ENCODE peak calls at places on chromosomes 11 and 22, in nine cellular contexts. I is foreskin fibroblast; D is Caki2; W is T-helper 2 cell; X is lower lobe of right lung; S is NCI-H1417; M is stimulated activated CD8-positive, alpha-beta memory T cell treated with anti-CD3 and anti-CD28 coated beads, Interleukin-4, amount 100 ng/mL, for 48 hours; H is colonic mucosa; G is lung microvascular endothelial cell. Z is an unnamed sample.

GRCh38 chr22:46738961-46739870 is 1.2 kb upstream of the CERK start:
- DNase-seq in I (peak), D (peak), W (peak), X (no peak), S (no peak), M (peak), H (peak), G (peak), Z (peak)

GRCh38 chr22:32706149-32706548 is 95.4 kb upstream of the TIMP3 start:
- DNase-seq in I (no peak), D (no peak), W (no peak), X (no peak), S (no peak), M (no peak), H (no peak), G (no peak), Z (no peak)

GRCh38 chr11:60984149-60984548 is 12.7 kb downstream of the CD6 start:
- DNase-seq in I (no peak), D (no peak), W (no peak), X (no peak), S (no peak), M (no peak), H (no peak), G (no peak), Z (no peak)

GRCh38 chr22:45425101-45425500 is 11.6 kb downstream of the RIBC2 start:
- DNase-seq in I (peak), D (no peak), W (no peak), X (no peak), S (no peak), M (no peak), H (no peak), G (no peak), Z (no peak)

GRCh38 chr22:38967451-38968450 is 10.3 kb downstream of the APOBEC3A start:
- DNase-seq in I (no peak), D (no peak), W (no peak), X (peak), S (no peak), M (no peak), H (no peak), G (no peak), Z (no peak)

GRCh38 chr11:108472681-108473080 is 5.4 kb upstream of the C11orf65 start:
- DNase-seq in I (no peak), D (no peak), W (no peak), X (no peak), S (no peak), M (no peak), H (no peak), G (no peak), Z (no peak)

GRCh38 chr22:25364736-25365241 is 145.3 kb downstream of the CRYBB2 start:
- DNase-seq in I (no peak), D (no peak), W (no peak), X (peak), S (no peak), M (no peak), H (peak), G (no peak), Z (no peak)

GRCh38 chr22:25488244-25489020 is 76.0 kb upstream of the GRK3 start:
- DNase-seq in I (peak), D (peak), W (no peak), X (peak), S (peak), M (peak), H (peak), G (peak), Z (no peak)

GRCh38 chr11:130024356-130024755 is 21.7 kb upstream of the PRDM10 start:
- DNase-seq in I (peak), D (no peak), W (no peak), X (no peak), S (no peak), M (no peak), H (no peak), G (peak), Z (no peak)

GRCh38 chr11:117925198-117925925 is 3.8 kb downstream of the TMPRSS13 start:
- DNase-seq in I (no peak), D (no peak), W (no peak), X (peak), S (peak), M (no peak), H (no peak), G (no peak), Z (no peak)

GRCh38 chr22:19098157-19098556 is 24.1 kb downstream of the DGCR2 start:
- DNase-seq in I (no peak), D (no peak), W (no peak), X (no peak), S (no peak), M (no peak), H (no peak), G (no peak), Z (no peak)

GRCh38 chr22:19258371-19258770 is 33.1 kb downstream of the CLTCL1 start:
- DNase-seq in I (no peak), D (no peak), W (no peak), X (no peak), S (no peak), M (no peak), H (no peak), G (no peak), Z (no peak)

GRCh38 chr22:27435839-27436581 is 365.5 kb downstream of the MN1 start:
- DNase-seq in I (peak), D (no peak), W (no peak), X (no peak), S (no peak), M (no peak), H (no peak), G (peak), Z (no peak)

GRCh38 chr22:40728731-40729189 is 49.5 kb downstream of the MCHR1 start:
- DNase-seq in I (peak), D (no peak), W (peak), X (peak), S (peak), M (peak), H (no peak), G (no peak), Z (peak)

GRCh38 chr11:128852327-128853023 is 14.6 kb downstream of the KCNJ1 start:
- DNase-seq in I (no peak), D (no peak), W (no peak), X (no peak), S (no peak), M (no peak), H (no peak), G (no peak), Z (no peak)

GRCh38 chr22:30648825-30649224 is 13.2 kb downstream of the SLC35E4 start:
- DNase-seq in I (no peak), D (no peak), W (no peak), X (no peak), S (no peak), M (no peak), H (no peak), G (no peak), Z (no peak)

GRCh38 chr11:47516984-47517853 is 35.7 kb downstream of the CELF1 start:
- DNase-seq in I (no peak), D (no peak), W (no peak), X (no peak), S (no peak), M (no peak), H (no peak), G (no peak), Z (no peak)

GRCh38 chr22:26646158-26646557 is 11.2 kb upstream of the MIAT start:
- DNase-seq in I (peak), D (no peak), W (no peak), X (no peak), S (no peak), M (no peak), H (no peak), G (no peak), Z (no peak)

GRCh38 chr11:95148938-95149337 is 59.3 kb downstream of the ENDOD1 start:
- DNase-seq in I (no peak), D (no peak), W (no peak), X (no peak), S (no peak), M (no peak), H (no peak), G (no peak), Z (no peak)

GRCh38 chr22:38267086-38267485 is 5.7 kb downstream of the TMEM184B start:
- DNase-seq in I (peak), D (no peak), W (no peak), X (no peak), S (no peak), M (peak), H (no peak), G (peak), Z (peak)

Z was measured in T-helper 22 cell.